ENCODE peak calls at places on chromosomes 12 and 14, in eight cellular contexts. T, X, J, L, E, N, Y and M are unnamed samples.

GRCh38 chr12:30002677-30003076 is 218.9 kb upstream of the TMTC1 start:
- DNase-seq in T (no peak), X (no peak), J (no peak), L (no peak), E (no peak), N (no peak), Y (no peak), M (no peak)

GRCh38 chr12:79682593-79682992 is 8.2 kb downstream of the PAWR start:
- DNase-seq in T (no peak), X (no peak), J (no peak), L (no peak), E (no peak), N (no peak), Y (no peak), M (no peak)

GRCh38 chr12:114407566-114408411 is 1.8 kb upstream of the TBX5 start:
- DNase-seq in T (peak; percentile 88), X (no peak), J (no peak), L (no peak), E (no peak), N (no peak), Y (no peak), M (no peak)

GRCh38 chr12:28937196-28937595 is 211.9 kb upstream of the FAR2 start:
- DNase-seq in T (peak; percentile 76), X (no peak), J (no peak), L (no peak), E (no peak), N (no peak), Y (no peak), M (no peak)

GRCh38 chr12:51522696-51523095 is 68.3 kb upstream of the SCN8A start:
- DNase-seq in T (no peak), X (no peak), J (no peak), L (no peak), E (no peak), N (no peak), Y (no peak), M (no peak)

GRCh38 chr12:104485651-104486341 is 29.0 kb downstream of the CHST11 start:
- DNase-seq in T (no peak), X (peak; percentile 44), J (no peak), L (peak; percentile 68), E (no peak), N (no peak), Y (no peak), M (no peak)

GRCh38 chr12:122823429-122823828 is 11.8 kb upstream of the HIP1R start:
- DNase-seq in T (no peak), X (no peak), J (no peak), L (no peak), E (no peak), N (peak; percentile 17), Y (no peak), M (no peak)

GRCh38 chr12:42084522-42084921 is 60.2 kb downstream of the GXYLT1 start:
- DNase-seq in T (peak; percentile 37), X (no peak), J (no peak), L (no peak), E (no peak), N (no peak), Y (no peak), M (no peak)

GRCh38 chr14:101927859-101928258 is 36.5 kb upstream of the DYNC1H1 start:
- DNase-seq in T (peak; percentile 98), X (no peak), J (peak; percentile 94), L (peak; percentile 29), E (no peak), N (peak; percentile 96), Y (peak; percentile 75), M (peak; percentile 86)

GRCh38 chr14:35113308-35113950 is 8.4 kb downstream of the PPP2R3C start:
- DNase-seq in T (no peak), X (no peak), J (no peak), L (no peak), E (no peak), N (no peak), Y (no peak), M (no peak)

GRCh38 chr12:32047357-32047828 is 59.3 kb upstream of the BICD1 start:
- DNase-seq in T (no peak), X (no peak), J (no peak), L (no peak), E (no peak), N (no peak), Y (no peak), M (no peak)

GRCh38 chr12:126681676-126682075 is 1585.3 kb upstream of the TMEM132C start:
- DNase-seq in T (no peak), X (no peak), J (no peak), L (no peak), E (no peak), N (no peak), Y (no peak), M (no peak)

GRCh38 chr14:100129161-100129589 is 30.3 kb downstream of the DEGS2 start:
- DNase-seq in T (peak; percentile 55), X (no peak), J (no peak), L (no peak), E (no peak), N (no peak), Y (no peak), M (no peak)

GRCh38 chr14:73191441-73191840 is 45.9 kb upstream of the PAPLN start:
- DNase-seq in T (no peak), X (no peak), J (no peak), L (no peak), E (no peak), N (no peak), Y (no peak), M (no peak)

GRCh38 chr12:52207895-52208294 is 16.1 kb upstream of the KRT80 start:
- DNase-seq in T (peak; percentile 28), X (no peak), J (peak; percentile 54), L (no peak), E (peak; percentile 88), N (peak; percentile 75), Y (no peak), M (peak; percentile 71)

GRCh38 chr14:23123419-23123818 is 4.4 kb upstream of the CEBPE start:
- DNase-seq in T (no peak), X (no peak), J (peak; percentile 56), L (no peak), E (peak; percentile 75), N (peak; percentile 76), Y (peak; percentile 90), M (peak; percentile 83)

GRCh38 chr14:35342160-35343010 is 50.2 kb downstream of the PSMA6 start:
- DNase-seq in T (peak; percentile 62), X (no peak), J (peak; percentile 60), L (no peak), E (peak; percentile 69), N (peak; percentile 95), Y (no peak), M (peak; percentile 52)

GRCh38 chr14:33717866-33718265 is 233.0 kb downstream of the EGLN3 start:
- DNase-seq in T (no peak), X (no peak), J (no peak), L (no peak), E (peak; percentile 19), N (no peak), Y (no peak), M (no peak)

GRCh38 chr12:57118711-57119271 is 7.6 kb upstream of the STAT6 start:
- DNase-seq in T (peak; percentile 31), X (peak; percentile 24), J (no peak), L (peak; percentile 45), E (no peak), N (no peak), Y (no peak), M (no peak)

GRCh38 chr12:9094512-9095206 is 21.1 kb downstream of the A2M start:
- DNase-seq in T (no peak), X (no peak), J (no peak), L (no peak), E (no peak), N (no peak), Y (no peak), M (no peak)

GRCh38 chr14:76484355-76484754 is 108.4 kb downstream of the ESRRB start:
- DNase-seq in T (no peak), X (no peak), J (no peak), L (no peak), E (no peak), N (no peak), Y (no peak), M (no peak)

DNA sequence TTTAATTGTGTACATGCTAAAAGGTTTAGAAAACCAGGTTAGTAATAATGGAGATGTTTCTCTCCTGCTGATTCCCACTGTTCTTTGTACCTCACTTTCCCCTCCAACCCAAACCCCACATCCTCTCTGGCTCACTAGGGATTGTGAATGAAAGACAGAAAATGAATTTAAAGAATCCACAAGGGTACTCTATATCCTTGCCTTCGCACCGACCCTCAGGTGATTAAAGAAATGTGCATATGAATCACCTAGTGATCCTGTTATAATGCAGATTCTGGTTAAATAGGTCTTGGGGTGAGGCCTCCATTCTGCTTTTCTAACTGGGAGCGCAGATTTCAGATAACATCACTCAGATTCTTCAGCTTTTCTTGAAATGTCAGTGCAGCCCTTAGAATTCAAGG is 84.3 kb upstream of the OTX2 start:
- DNase-seq in T (no peak), X (no peak), J (no peak), L (no peak), E (no peak), N (no peak), Y (no peak), M (no peak)
- H3K4me3 ChIP-seq in T (no peak overlapping the region), X (no peak overlapping the region), J (no peak overlapping the region), L (no peak overlapping the region), E (no peak overlapping the region), N (no peak overlapping the region), Y (no peak overlapping the region), M (no peak overlapping the region)

GRCh38 chr12:67751376-67751928 is 102.9 kb downstream of the DYRK2 start:
- DNase-seq in T (peak; percentile 20), X (no peak), J (no peak), L (no peak), E (no peak), N (no peak), Y (no peak), M (no peak)
- H3K4me3 ChIP-seq in T (no peak overlapping the region), X (no peak overlapping the region), J (no peak overlapping the region), L (no peak overlapping the region), E (no peak overlapping the region), N (no peak overlapping the region), Y (no peak overlapping the region), M (no peak overlapping the region)

GRCh38 chr14:91325211-91325610 is 80.7 kb upstream of the GPR68 start:
- DNase-seq in T (no peak), X (no peak), J (no peak), L (no peak), E (no peak), N (no peak), Y (no peak), M (no peak)

GRCh38 chr14:91323671-91324605 is 79.4 kb upstream of the GPR68 start:
- DNase-seq in T (peak; percentile 46), X (peak; percentile 93), J (peak; percentile 91), L (peak; percentile 94), E (peak; percentile 85), N (peak; percentile 92), Y (peak; percentile 91), M (peak; percentile 89)

GRCh38 chr14:91326514-91326832 is 82.0 kb upstream of the GPR68 start:
- DNase-seq in T (no peak), X (no peak), J (no peak), L (no peak), E (no peak), N (no peak), Y (no peak), M (no peak)

GRCh38 chr14:91323031-91323430 is 78.5 kb upstream of the GPR68 start:
- DNase-seq in T (no peak), X (no peak), J (no peak), L (no peak), E (no peak), N (no peak), Y (no peak), M (no peak)

GRCh38 chr14:91324606-91324950 is 80.1 kb upstream of the GPR68 start:
- DNase-seq in T (no peak), X (no peak), J (no peak), L (no peak), E (no peak), N (no peak), Y (no peak), M (no peak)
- H3K4me3 ChIP-seq in T (no peak overlapping the region), X (peak overlapping the region; percentile 46), J (peak overlapping the region; percentile 23), L (no peak overlapping the region), E (no peak overlapping the region), N (no peak overlapping the region), Y (no peak overlapping the region), M (peak overlapping the region; percentile 30)

GRCh38 chr12:20269352-20270067 is 98.8 kb upstream of the PDE3A start:
- DNase-seq in T (no peak), X (no peak), J (no peak), L (no peak), E (no peak), N (no peak), Y (no peak), M (no peak)
- H3K4me3 ChIP-seq in T (no peak overlapping the region), X (no peak overlapping the region), J (no peak overlapping the region), L (no peak overlapping the region), E (no peak overlapping the region), N (no peak overlapping the region), Y (no peak overlapping the region), M (no peak overlapping the region)